ENCODE peak calls at places on chromosomes 4 and X, in five cellular contexts. One of them, this sample, is unnamed.

GRCh38 chrX:28997716-28998115 is 410.5 kb downstream of the IL1RAPL1 start:
- DNase-seq in fibroblast of mammary gland: no peak
- DNase-seq in RCC 7860: no peak
- DNase-seq in memory B cell: no peak
- DNase-seq in effector CD4-positive, alpha-beta T cell: no peak
- DNase-seq in this sample: no peak

GRCh38 chrX:73930300-73930699 is 367.3 kb downstream of the CHIC1 start:
- DNase-seq in memory B cell: no peak
- DNase-seq in effector CD4-positive, alpha-beta T cell: no peak
- DNase-seq in RCC 7860: peak; percentile 9
- DNase-seq in fibroblast of mammary gland: peak; percentile 37
- DNase-seq in this sample: no peak

GRCh38 chr4:140654516-140654855 is 85.7 kb upstream of the UCP1 start:
- DNase-seq in memory B cell: no peak
- DNase-seq in effector CD4-positive, alpha-beta T cell: no peak
- DNase-seq in fibroblast of mammary gland: no peak
- DNase-seq in RCC 7860: no peak
- DNase-seq in this sample: no peak

GRCh38 chr4:56050584-56050983 is 101.8 kb downstream of the CEP135 start:
- DNase-seq in fibroblast of mammary gland: no peak
- DNase-seq in effector CD4-positive, alpha-beta T cell: no peak
- DNase-seq in RCC 7860: no peak
- DNase-seq in memory B cell: no peak
- DNase-seq in this sample: no peak

GRCh38 chr4:31199644-31200043 is 479.5 kb downstream of the PCDH7 start:
- DNase-seq in effector CD4-positive, alpha-beta T cell: no peak
- DNase-seq in memory B cell: no peak
- DNase-seq in fibroblast of mammary gland: no peak
- DNase-seq in RCC 7860: no peak
- DNase-seq in this sample: no peak

GRCh38 chr4:88938138-88938537 is 118.8 kb downstream of the FAM13A start:
- DNase-seq in memory B cell: no peak
- DNase-seq in effector CD4-positive, alpha-beta T cell: no peak
- DNase-seq in RCC 7860: no peak
- DNase-seq in fibroblast of mammary gland: peak; percentile 96
- DNase-seq in this sample: peak; percentile 22

GRCh38 chr4:42331914-42332368 is 65.3 kb upstream of the SHISA3 start:
- DNase-seq in memory B cell: no peak
- DNase-seq in effector CD4-positive, alpha-beta T cell: no peak
- DNase-seq in fibroblast of mammary gland: peak; percentile 73
- DNase-seq in RCC 7860: no peak
- DNase-seq in this sample: peak; percentile 35

GRCh38 chr4:79917246-79917645 is 155.8 kb downstream of the ANTXR2 start:
- DNase-seq in memory B cell: peak; percentile 23
- DNase-seq in effector CD4-positive, alpha-beta T cell: peak; percentile 18
- DNase-seq in fibroblast of mammary gland: peak; percentile 62
- DNase-seq in RCC 7860: peak; percentile 14
- DNase-seq in this sample: peak; percentile 27

This sample was measured in hepatocyte.